ENCODE peak calls at places on chromosomes 12 and 14, in five cellular contexts. One of them, this sample, is unnamed.

GRCh38 chr12:62683724-62684501 is 217.3 kb downstream of the MON2 start:
- DNase-seq in naive thymus-derived CD4-positive, alpha-beta T cell: no peak
- DNase-seq in uterus: peak
- DNase-seq in stomach: no peak
- DNase-seq in dorsolateral prefrontal cortex: no peak
- DNase-seq in this sample: peak

GRCh38 chr14:69316449-69317391 is 56.8 kb downstream of the GALNT16 start:
- DNase-seq in naive thymus-derived CD4-positive, alpha-beta T cell: no peak
- DNase-seq in uterus: peak
- DNase-seq in dorsolateral prefrontal cortex: no peak
- DNase-seq in stomach: no peak
- DNase-seq in this sample: peak

GRCh38 chr14:53978194-53978593 is 21.6 kb upstream of the BMP4 start:
- DNase-seq in naive thymus-derived CD4-positive, alpha-beta T cell: no peak
- DNase-seq in stomach: no peak
- DNase-seq in dorsolateral prefrontal cortex: no peak
- DNase-seq in uterus: no peak
- DNase-seq in this sample: no peak

GRCh38 chr12:96985515-96986362 is 78.7 kb downstream of the NEDD1 start:
- DNase-seq in dorsolateral prefrontal cortex: peak
- DNase-seq in stomach: peak
- DNase-seq in uterus: no peak
- DNase-seq in naive thymus-derived CD4-positive, alpha-beta T cell: peak
- DNase-seq in this sample: no peak

GRCh38 chr14:65824285-65824977 is 411.9 kb downstream of the FUT8 start:
- DNase-seq in naive thymus-derived CD4-positive, alpha-beta T cell: peak
- DNase-seq in uterus: peak
- DNase-seq in dorsolateral prefrontal cortex: peak
- DNase-seq in stomach: peak
- DNase-seq in this sample: peak

GRCh38 chr14:100529561-100530031 is 57.6 kb downstream of the BEGAIN start:
- DNase-seq in naive thymus-derived CD4-positive, alpha-beta T cell: no peak
- DNase-seq in uterus: no peak
- DNase-seq in dorsolateral prefrontal cortex: no peak
- DNase-seq in stomach: peak
- DNase-seq in this sample: no peak

GRCh38 chr12:85823436-85824179 is 12.6 kb downstream of the RASSF9 start:
- DNase-seq in uterus: no peak
- DNase-seq in stomach: no peak
- DNase-seq in dorsolateral prefrontal cortex: no peak
- DNase-seq in naive thymus-derived CD4-positive, alpha-beta T cell: no peak
- DNase-seq in this sample: peak

GRCh38 chr12:93795352-93795751 is 118.2 kb downstream of the CRADD start:
- DNase-seq in dorsolateral prefrontal cortex: no peak
- DNase-seq in naive thymus-derived CD4-positive, alpha-beta T cell: no peak
- DNase-seq in stomach: no peak
- DNase-seq in uterus: no peak
- DNase-seq in this sample: no peak

GRCh38 chr12:21666722-21667121 is 9.1 kb upstream of the LDHB start:
- DNase-seq in stomach: no peak
- DNase-seq in naive thymus-derived CD4-positive, alpha-beta T cell: no peak
- DNase-seq in uterus: no peak
- DNase-seq in dorsolateral prefrontal cortex: no peak
- DNase-seq in this sample: no peak

GRCh38 chr12:77603923-77604322 is 226.8 kb upstream of the NAV3 start:
- DNase-seq in dorsolateral prefrontal cortex: no peak
- DNase-seq in uterus: no peak
- DNase-seq in stomach: no peak
- DNase-seq in naive thymus-derived CD4-positive, alpha-beta T cell: no peak
- DNase-seq in this sample: no peak

GRCh38 chr14:72745546-72745945 is 148.4 kb downstream of the DPF3 start:
- DNase-seq in uterus: no peak
- DNase-seq in naive thymus-derived CD4-positive, alpha-beta T cell: no peak
- DNase-seq in stomach: no peak
- DNase-seq in dorsolateral prefrontal cortex: no peak
- DNase-seq in this sample: peak

GRCh38 chr14:25090716-25091454 is 40.9 kb upstream of the STXBP6 start:
- DNase-seq in dorsolateral prefrontal cortex: no peak
- DNase-seq in stomach: peak
- DNase-seq in naive thymus-derived CD4-positive, alpha-beta T cell: no peak
- DNase-seq in uterus: no peak
- DNase-seq in this sample: peak

GRCh38 chr14:77031680-77032482 is 3.4 kb upstream of the IRF2BPL start:
- DNase-seq in uterus: peak
- DNase-seq in stomach: no peak
- DNase-seq in dorsolateral prefrontal cortex: no peak
- DNase-seq in naive thymus-derived CD4-positive, alpha-beta T cell: no peak
- DNase-seq in this sample: peak

GRCh38 chr14:30005114-30005698 is 77.6 kb upstream of the PRKD1 start:
- DNase-seq in stomach: no peak
- DNase-seq in dorsolateral prefrontal cortex: no peak
- DNase-seq in uterus: no peak
- DNase-seq in naive thymus-derived CD4-positive, alpha-beta T cell: no peak
- DNase-seq in this sample: peak

GRCh38 chr12:77122236-77122635 is 56.9 kb upstream of the E2F7 start:
- DNase-seq in naive thymus-derived CD4-positive, alpha-beta T cell: no peak
- DNase-seq in stomach: no peak
- DNase-seq in uterus: no peak
- DNase-seq in dorsolateral prefrontal cortex: no peak
- DNase-seq in this sample: peak

GRCh38 chr12:96192926-96193573 is 1.1 kb upstream of the ELK3 start:
- DNase-seq in dorsolateral prefrontal cortex: no peak
- DNase-seq in uterus: no peak
- DNase-seq in naive thymus-derived CD4-positive, alpha-beta T cell: no peak
- DNase-seq in stomach: no peak
- DNase-seq in this sample: no peak

GRCh38 chr14:89327771-89328212 is 89.2 kb downstream of the FOXN3 start:
- DNase-seq in naive thymus-derived CD4-positive, alpha-beta T cell: no peak
- DNase-seq in dorsolateral prefrontal cortex: no peak
- DNase-seq in uterus: no peak
- DNase-seq in stomach: no peak
- DNase-seq in this sample: peak

GRCh38 chr14:70857499-70857895 is 48.2 kb upstream of the MAP3K9 start:
- DNase-seq in stomach: no peak
- DNase-seq in uterus: no peak
- DNase-seq in dorsolateral prefrontal cortex: no peak
- DNase-seq in naive thymus-derived CD4-positive, alpha-beta T cell: no peak
- DNase-seq in this sample: no peak

GRCh38 chr12:116483959-116484699 is 75.1 kb upstream of the MAP1LC3B2 start:
- DNase-seq in stomach: no peak
- DNase-seq in uterus: peak
- DNase-seq in naive thymus-derived CD4-positive, alpha-beta T cell: no peak
- DNase-seq in dorsolateral prefrontal cortex: no peak
- DNase-seq in this sample: peak

GRCh38 chr14:92656306-92656705 is 92.1 kb downstream of the LGMN start:
- DNase-seq in dorsolateral prefrontal cortex: no peak
- DNase-seq in uterus: no peak
- DNase-seq in stomach: no peak
- DNase-seq in naive thymus-derived CD4-positive, alpha-beta T cell: no peak
- DNase-seq in this sample: no peak

GRCh38 chr12:93005928-93006654 is 77.0 kb upstream of the EEA1 start:
- DNase-seq in dorsolateral prefrontal cortex: no peak
- DNase-seq in uterus: no peak
- DNase-seq in stomach: no peak
- DNase-seq in naive thymus-derived CD4-positive, alpha-beta T cell: no peak
- DNase-seq in this sample: no peak

GRCh38 chr12:57479043-57479375 is 657 bp downstream of the ARHGAP9 start:
- DNase-seq in dorsolateral prefrontal cortex: no peak
- DNase-seq in naive thymus-derived CD4-positive, alpha-beta T cell: peak
- DNase-seq in stomach: no peak
- DNase-seq in uterus: no peak
- DNase-seq in this sample: no peak

GRCh38 chr12:40171501-40171900 is 53.3 kb upstream of the LRRK2 start:
- DNase-seq in naive thymus-derived CD4-positive, alpha-beta T cell: no peak
- DNase-seq in dorsolateral prefrontal cortex: no peak
- DNase-seq in uterus: no peak
- DNase-seq in stomach: no peak
- DNase-seq in this sample: peak
- H3K4me3 ChIP-seq in naive thymus-derived CD4-positive, alpha-beta T cell: no peak
- H3K4me3 ChIP-seq in dorsolateral prefrontal cortex: no peak
- H3K4me3 ChIP-seq in uterus: no peak
- H3K4me3 ChIP-seq in stomach: no peak
- H3K4me3 ChIP-seq in this sample: no peak

DNA sequence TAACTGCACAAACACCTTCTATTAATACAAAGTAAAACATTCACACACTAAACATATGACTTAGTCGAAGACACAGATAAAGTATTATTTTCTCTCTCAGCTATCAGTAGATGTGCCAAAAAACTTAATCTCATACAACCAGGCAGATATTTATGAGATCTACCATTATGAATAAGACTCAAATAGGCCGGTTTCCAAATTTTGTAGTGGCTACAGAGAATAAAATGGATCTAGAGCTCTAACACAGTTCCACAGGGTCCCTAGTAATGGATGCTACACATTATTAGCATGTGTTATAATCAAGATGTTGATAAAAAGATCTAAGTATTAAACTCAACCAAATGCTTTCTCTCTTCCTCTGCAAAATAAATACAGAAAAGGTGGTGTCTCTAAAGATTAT is 10.4 kb downstream of the SAV1 start:
- DNase-seq in dorsolateral prefrontal cortex: no peak
- DNase-seq in stomach: no peak
- DNase-seq in uterus: no peak
- DNase-seq in naive thymus-derived CD4-positive, alpha-beta T cell: no peak
- DNase-seq in this sample: no peak
- H3K4me3 ChIP-seq in dorsolateral prefrontal cortex: no peak
- H3K4me3 ChIP-seq in stomach: no peak
- H3K4me3 ChIP-seq in uterus: no peak
- H3K4me3 ChIP-seq in naive thymus-derived CD4-positive, alpha-beta T cell: no peak
- H3K4me3 ChIP-seq in this sample: no peak

GRCh38 chr12:105382771-105383632 is 52.5 kb downstream of the C12orf75 start:
- DNase-seq in uterus: peak
- DNase-seq in stomach: no peak
- DNase-seq in dorsolateral prefrontal cortex: no peak
- DNase-seq in naive thymus-derived CD4-positive, alpha-beta T cell: peak
- DNase-seq in this sample: peak
- H3K4me3 ChIP-seq in uterus: no peak
- H3K4me3 ChIP-seq in stomach: peak
- H3K4me3 ChIP-seq in dorsolateral prefrontal cortex: peak
- H3K4me3 ChIP-seq in naive thymus-derived CD4-positive, alpha-beta T cell: no peak
- H3K4me3 ChIP-seq in this sample: peak

GRCh38 chr12:131751335-131751734 is 40.4 kb downstream of the SFSWAP start:
- DNase-seq in uterus: no peak
- DNase-seq in stomach: no peak
- DNase-seq in dorsolateral prefrontal cortex: peak
- DNase-seq in naive thymus-derived CD4-positive, alpha-beta T cell: no peak
- DNase-seq in this sample: no peak

GRCh38 chr12:131745706-131746105 is 34.8 kb downstream of the SFSWAP start:
- DNase-seq in stomach: no peak
- DNase-seq in dorsolateral prefrontal cortex: no peak
- DNase-seq in uterus: no peak
- DNase-seq in naive thymus-derived CD4-positive, alpha-beta T cell: no peak
- DNase-seq in this sample: no peak

GRCh38 chr12:131747771-131748170 is 36.9 kb downstream of the SFSWAP start:
- DNase-seq in naive thymus-derived CD4-positive, alpha-beta T cell: no peak
- DNase-seq in stomach: no peak
- DNase-seq in uterus: no peak
- DNase-seq in dorsolateral prefrontal cortex: no peak
- DNase-seq in this sample: no peak

GRCh38 chr12:131749618-131750315 is 38.9 kb downstream of the SFSWAP start:
- DNase-seq in uterus: no peak
- DNase-seq in dorsolateral prefrontal cortex: no peak
- DNase-seq in naive thymus-derived CD4-positive, alpha-beta T cell: no peak
- DNase-seq in stomach: no peak
- DNase-seq in this sample: no peak

DNA sequence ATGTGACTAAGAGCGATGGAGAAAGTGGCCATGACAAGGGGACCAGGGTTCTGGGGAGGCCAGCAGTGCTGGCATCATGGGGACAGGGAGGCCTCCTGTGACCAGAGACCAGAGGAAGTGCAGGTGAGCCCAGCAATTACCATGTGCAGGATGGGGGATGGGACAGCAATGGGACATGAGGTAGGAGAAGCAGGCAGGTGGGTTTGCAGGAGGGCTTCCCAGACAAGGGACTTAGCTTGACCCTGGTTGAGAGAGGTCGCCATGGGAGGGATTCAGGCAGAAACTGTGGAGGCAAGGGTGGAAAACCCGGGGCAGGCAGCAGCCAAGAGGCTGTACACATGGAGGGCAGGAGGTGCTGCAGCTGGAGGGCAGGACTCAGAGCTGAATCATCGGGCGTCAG is 36.4 kb downstream of the SFSWAP start:
- DNase-seq in stomach: no peak
- DNase-seq in naive thymus-derived CD4-positive, alpha-beta T cell: no peak
- DNase-seq in uterus: no peak
- DNase-seq in dorsolateral prefrontal cortex: no peak
- DNase-seq in this sample: no peak
- H3K4me3 ChIP-seq in stomach: no peak
- H3K4me3 ChIP-seq in naive thymus-derived CD4-positive, alpha-beta T cell: no peak
- H3K4me3 ChIP-seq in uterus: no peak
- H3K4me3 ChIP-seq in dorsolateral prefrontal cortex: no peak
- H3K4me3 ChIP-seq in this sample: no peak

GRCh38 chr12:9795945-9796344 is 31.3 kb upstream of the KLRF1 start:
- DNase-seq in stomach: no peak
- DNase-seq in uterus: no peak
- DNase-seq in dorsolateral prefrontal cortex: no peak
- DNase-seq in naive thymus-derived CD4-positive, alpha-beta T cell: no peak
- DNase-seq in this sample: no peak

GRCh38 chr12:9792961-9793617 is 32.4 kb upstream of the CD69 start:
- DNase-seq in uterus: no peak
- DNase-seq in dorsolateral prefrontal cortex: no peak
- DNase-seq in naive thymus-derived CD4-positive, alpha-beta T cell: no peak
- DNase-seq in stomach: no peak
- DNase-seq in this sample: peak

GRCh38 chr12:9792185-9792900 is 31.6 kb upstream of the CD69 start:
- DNase-seq in naive thymus-derived CD4-positive, alpha-beta T cell: no peak
- DNase-seq in dorsolateral prefrontal cortex: no peak
- DNase-seq in uterus: no peak
- DNase-seq in stomach: no peak
- DNase-seq in this sample: no peak

GRCh38 chr12:9794484-9795063 is 32.7 kb upstream of the KLRF1 start:
- DNase-seq in naive thymus-derived CD4-positive, alpha-beta T cell: no peak
- DNase-seq in stomach: no peak
- DNase-seq in uterus: no peak
- DNase-seq in dorsolateral prefrontal cortex: no peak
- DNase-seq in this sample: no peak

DNA sequence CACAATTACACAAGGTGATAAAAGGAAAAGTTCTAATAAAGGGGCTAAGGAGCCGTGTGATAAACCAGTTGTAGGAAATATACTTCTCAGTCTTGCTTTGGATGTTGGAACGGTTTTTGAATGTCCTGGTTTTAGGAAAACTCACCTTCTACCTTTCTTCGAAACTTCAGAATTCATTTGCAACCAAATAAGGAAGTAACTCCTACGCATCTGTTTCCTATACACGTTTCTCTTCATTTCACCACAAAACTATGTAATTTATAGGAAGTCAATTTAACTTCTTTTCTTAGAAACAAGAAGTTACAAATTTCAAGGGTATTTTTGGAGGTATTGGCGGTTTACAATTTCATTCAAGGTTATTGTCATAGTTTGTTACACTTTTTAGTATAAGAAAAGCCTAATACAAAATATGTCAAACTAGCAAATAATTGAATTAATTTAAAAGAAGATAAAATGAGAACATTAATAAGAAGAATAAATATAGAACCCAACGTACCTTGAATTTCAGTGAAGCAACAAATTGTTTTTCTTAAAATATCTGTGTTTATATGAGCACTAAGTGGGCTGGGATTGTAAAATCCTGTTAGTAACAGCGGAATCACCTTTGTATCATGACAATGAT is 33.2 kb upstream of the CD69 start:
- DNase-seq in uterus: no peak
- DNase-seq in dorsolateral prefrontal cortex: no peak
- DNase-seq in naive thymus-derived CD4-positive, alpha-beta T cell: peak
- DNase-seq in stomach: no peak
- DNase-seq in this sample: no peak
- H3K4me3 ChIP-seq in uterus: no peak
- H3K4me3 ChIP-seq in dorsolateral prefrontal cortex: no peak
- H3K4me3 ChIP-seq in naive thymus-derived CD4-positive, alpha-beta T cell: peak
- H3K4me3 ChIP-seq in stomach: no peak
- H3K4me3 ChIP-seq in this sample: no peak

This sample was measured in AG10803.